ENCODE peak calls at places on chromosomes 7 and 10, in five cellular contexts. N is transverse colon, W is GM12878, L is GM23338, P is HCT116. A is an unnamed sample.

GRCh38 chr7:131074043-131074442 is 253.6 kb upstream of the MKLN1 start:
- DNase-seq in P (no peak), L (no peak), N (no peak), W (no peak), A (no peak)

GRCh38 chr7:151722533-151722932 is 154.4 kb downstream of the PRKAG2 start:
- DNase-seq in L (no peak), W (no peak), P (no peak), N (no peak), A (peak; percentile 50)

GRCh38 chr10:71728218-71728737 is 8.7 kb upstream of the C10orf105 start:
- DNase-seq in L (no peak), W (peak; percentile 72), N (peak; percentile 55), P (no peak), A (peak; percentile 87)

GRCh38 chr7:151890355-151891004 is 13.6 kb upstream of the PRKAG2 start:
- DNase-seq in N (no peak), L (no peak), P (no peak), W (no peak), A (no peak)

GRCh38 chr7:155365146-155365874 is 67.6 kb downstream of the INSIG1 start:
- DNase-seq in P (no peak), W (no peak), N (no peak), L (no peak), A (peak; percentile 59)

GRCh38 chr10:53025172-53025651 is 252.6 kb upstream of the MBL2 start:
- DNase-seq in P (no peak), W (no peak), N (no peak), L (peak; percentile 21), A (no peak)

GRCh38 chr7:47483604-47484273 is 98.2 kb downstream of the TNS3 start:
- DNase-seq in L (peak; percentile 47), P (no peak), W (no peak), N (no peak), A (peak; percentile 63)

GRCh38 chr7:118938845-118939244 is 714.3 kb downstream of the ANKRD7 start:
- DNase-seq in L (no peak), N (no peak), P (no peak), W (no peak), A (no peak)

GRCh38 chr7:17234398-17235021 is 63.9 kb upstream of the AHR start:
- DNase-seq in N (peak; percentile 14), W (peak; percentile 74), L (peak; percentile 2), P (peak; percentile 77), A (no peak)

GRCh38 chr10:129093641-129094040 is 373.4 kb upstream of the MGMT start:
- DNase-seq in L (no peak), W (no peak), P (no peak), N (no peak), A (no peak)

GRCh38 chr7:129454249-129454551 is 20.0 kb downstream of the STRIP2 start:
- DNase-seq in W (no peak), N (no peak), L (no peak), P (no peak), A (no peak)

GRCh38 chr7:16589895-16590294 is 55.7 kb downstream of the ANKMY2 start:
- DNase-seq in L (no peak), W (no peak), N (no peak), P (no peak), A (no peak)

GRCh38 chr7:47326220-47326619 is 255.7 kb downstream of the TNS3 start:
- DNase-seq in L (peak; percentile 40), W (no peak), P (no peak), N (no peak), A (no peak)

GRCh38 chr7:17532861-17533404 is 234.5 kb downstream of the AHR start:
- DNase-seq in W (no peak), P (peak; percentile 59), N (no peak), L (no peak), A (no peak)

GRCh38 chr10:1256139-1256720 is 200.0 kb downstream of the WDR37 start:
- DNase-seq in P (no peak), N (no peak), W (no peak), L (no peak), A (no peak)

GRCh38 chr10:73576890-73577591 is 14.1 kb downstream of the USP54 start:
- DNase-seq in N (no peak), W (no peak), P (no peak), L (no peak), A (no peak)
- TF ChIP-seq POLR2AphosphoS5 in N (peak; percentile 52), W (no peak), P (no peak), L (no peak), A (no peak)

GRCh38 chr7:74083117-74083876 is at the start of gene LIMK1:
- DNase-seq in N (peak; percentile 86), P (no peak), L (peak; percentile 87), W (no peak), A (peak; percentile 100)
- TF ChIP-seq POLR2AphosphoS5 in N (no peak), P (peak; percentile 63), L (peak; percentile 83), W (no peak), A (peak; percentile 90)

GRCh38 chr10:77179015-77179695 is 458.5 kb downstream of the KCNMA1 start:
- DNase-seq in N (peak; percentile 33), W (no peak), P (no peak), L (peak; percentile 56), A (no peak)
- TF ChIP-seq POLR2AphosphoS5 in N (no peak), W (no peak), P (no peak), L (no peak), A (peak; percentile 43)

DNA sequence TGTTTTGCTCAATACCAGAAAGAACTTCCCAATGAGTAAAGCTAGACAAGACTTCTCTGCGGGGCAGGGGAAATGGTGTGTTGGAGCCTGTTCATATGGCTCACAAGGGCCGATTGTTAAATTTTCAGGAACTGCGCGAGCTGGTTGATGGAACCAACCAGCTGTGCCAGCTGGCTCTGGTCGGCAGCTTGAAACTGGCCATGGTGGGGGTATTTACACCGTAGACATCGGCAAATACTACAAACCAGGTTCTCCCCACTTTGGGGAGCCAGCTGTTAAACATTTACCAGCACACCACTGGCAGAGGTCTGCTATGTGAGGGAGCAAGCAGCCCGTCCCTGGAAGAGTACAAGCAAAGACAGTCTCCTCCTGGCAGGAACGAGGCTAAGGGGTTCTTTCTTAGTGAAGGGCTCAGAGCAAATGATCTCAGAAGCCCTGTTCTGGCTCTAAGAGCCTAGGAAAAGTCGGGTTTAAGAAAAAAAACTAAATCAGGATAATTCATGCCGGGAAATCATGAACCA is 8.8 kb upstream of the ZMIZ1 start:
- DNase-seq in P (no peak), N (peak; percentile 23), L (no peak), W (no peak), A (no peak)
- TF ChIP-seq POLR2AphosphoS5 in P (no peak), N (no peak), L (no peak), W (no peak), A (no peak)

GRCh38 chr10:102804382-102804781 is 32.8 kb downstream of the CYP17A1 start:
- DNase-seq in N (no peak), L (no peak), W (no peak), P (no peak), A (no peak)

GRCh38 chr10:102801978-102802377 is 35.2 kb downstream of the CYP17A1 start:
- DNase-seq in N (no peak), W (no peak), L (no peak), P (no peak), A (no peak)

GRCh38 chr10:102801496-102801895 is 35.7 kb downstream of the CYP17A1 start:
- DNase-seq in P (no peak), L (peak; percentile 54), W (no peak), N (no peak), A (no peak)

GRCh38 chr10:102800601-102801335 is 36.4 kb downstream of the CYP17A1 start:
- DNase-seq in L (no peak), W (no peak), P (no peak), N (no peak), A (no peak)

DNA sequence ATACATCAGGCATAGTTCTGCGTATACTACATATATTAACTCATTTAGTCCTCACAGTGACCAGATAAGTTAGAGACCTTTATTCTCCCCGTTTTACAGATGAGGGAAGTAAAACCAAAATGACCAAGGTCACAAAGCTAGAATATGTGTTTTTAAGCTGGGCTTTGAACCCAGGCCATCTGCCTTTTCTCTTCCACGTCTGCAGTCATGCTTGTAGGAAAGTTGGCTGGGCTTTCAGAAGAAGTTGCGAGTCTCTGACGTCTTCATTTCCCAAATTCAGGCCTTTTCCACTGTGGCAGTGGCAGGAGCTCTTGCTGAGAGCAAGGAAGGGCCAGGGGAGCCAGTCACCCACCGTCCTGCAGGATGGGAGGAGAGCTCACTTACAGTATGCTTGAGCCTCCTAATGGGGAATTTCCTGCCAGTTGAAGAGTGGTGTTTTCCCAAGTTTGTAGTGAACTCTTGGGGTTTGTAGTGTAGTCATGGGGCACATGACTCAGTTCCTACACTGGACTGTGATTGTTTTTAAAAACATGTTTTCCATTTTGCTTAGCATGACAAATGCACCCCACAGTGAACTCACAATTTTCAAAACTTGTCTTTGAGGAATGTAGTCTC is 34.2 kb downstream of the CYP17A1 start:
- DNase-seq in L (peak; percentile 73), W (peak; percentile 38), P (no peak), N (peak; percentile 29), A (no peak)
- TF ChIP-seq POLR2AphosphoS5 in L (no peak), W (no peak), P (no peak), N (peak; percentile 60), A (no peak)

DNA sequence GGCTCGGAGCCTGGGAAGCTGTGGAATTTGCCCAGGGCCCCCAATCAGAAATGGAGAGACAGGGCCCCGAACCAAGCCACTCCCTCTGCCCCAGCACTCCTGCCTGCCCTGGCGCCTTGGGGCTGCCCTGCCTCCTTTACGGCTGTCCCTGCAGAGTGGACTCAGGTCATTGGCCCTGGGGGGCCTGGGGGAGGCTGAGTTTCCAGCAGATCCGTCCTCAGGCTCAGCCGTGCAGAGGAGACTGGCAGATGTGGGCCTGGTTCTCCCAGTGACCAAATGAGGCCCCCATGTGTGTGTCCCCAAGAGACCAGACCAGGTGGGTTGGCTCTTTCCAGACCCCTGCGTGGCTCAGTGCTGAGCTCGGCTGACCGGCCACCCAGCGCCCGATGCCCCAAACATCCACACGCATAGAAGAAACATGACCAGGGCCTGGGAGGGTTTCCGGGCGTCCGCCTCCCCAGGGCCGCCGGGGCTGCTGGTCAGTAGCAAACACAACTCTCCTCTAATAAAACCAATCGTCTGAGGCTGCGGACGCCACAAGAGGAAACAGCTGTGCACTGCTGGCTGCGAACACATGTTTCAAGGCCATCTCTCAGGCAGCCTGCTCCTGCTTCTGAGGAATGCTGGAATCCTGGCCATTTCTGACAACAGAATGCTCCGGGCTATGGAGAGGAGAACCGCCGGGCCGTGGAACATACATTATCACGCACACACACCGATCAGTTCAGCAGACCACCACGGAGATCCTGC is 54.8 kb downstream of the PDGFA start:
- DNase-seq in L (no peak), W (no peak), P (no peak), N (no peak), A (peak; percentile 46)
- TF ChIP-seq POLR2AphosphoS5 in L (no peak), W (no peak), P (no peak), N (no peak), A (no peak)

GRCh38 chr10:102917962-102918816 is at the start of gene CNNM2:
- DNase-seq in W (peak; percentile 98), P (peak; percentile 100), N (peak; percentile 100), L (peak; percentile 100), A (peak; percentile 98)
- TF ChIP-seq POLR2AphosphoS5 in W (no peak), P (peak; percentile 78), N (peak; percentile 47), L (peak; percentile 47), A (no peak)

A was measured in SK-N-SH.